ENCODE peak calls at places on chromosomes 4 and X, in ten cellular contexts. O is stimulated activated CD4-positive, alpha-beta T cell treated with anti-CD3 and anti-CD28 coated beads, Interleukin-4, amount 100 ng/mL, for 48 hours; N is astrocyte; X is NCI-H1092; G is SK-MEL-5; K is natural killer cell; T is neural progenitor cell; H is nucleus accumbens; P is activated CD4-positive, CD25-positive, alpha-beta regulatory T cell; V is GM20000. A is an unnamed sample.

GRCh38 chr4:156718226-156718625 is 253.4 kb downstream of the PDGFC start:
- DNase-seq in O (no peak), N (peak), X (no peak), G (no peak), K (no peak), T (no peak), H (no peak), P (no peak), V (no peak), A (no peak)

GRCh38 chr4:8699479-8700145 is 107.0 kb downstream of the CPZ start:
- DNase-seq in O (no peak), N (no peak), X (no peak), G (no peak), K (no peak), T (no peak), H (no peak), P (no peak), V (no peak), A (no peak)

GRCh38 chrX:31546130-31546529 is 474.3 kb upstream of the FTHL17 start:
- DNase-seq in O (no peak), N (peak), X (no peak), G (no peak), K (no peak), T (no peak), H (no peak), P (no peak), V (no peak), A (no peak)

GRCh38 chr4:153257151-153257620 is 52.9 kb downstream of the TRIM2 start:
- DNase-seq in O (peak), N (peak), X (no peak), G (peak), K (no peak), T (peak), H (peak), P (peak), V (peak), A (peak)

GRCh38 chr4:137601924-137602323 is 69.6 kb upstream of the PCDH18 start:
- DNase-seq in O (no peak), N (peak), X (no peak), G (peak), K (no peak), T (no peak), H (no peak), P (no peak), V (no peak), A (no peak)

GRCh38 chr4:182250446-182250845 is 7.2 kb downstream of the TENM3 start:
- DNase-seq in O (no peak), N (peak), X (no peak), G (no peak), K (no peak), T (no peak), H (no peak), P (no peak), V (no peak), A (no peak)

GRCh38 chr4:173121044-173121685 is 47.4 kb upstream of the GALNT7 start:
- DNase-seq in O (no peak), N (peak), X (no peak), G (no peak), K (no peak), T (peak), H (no peak), P (no peak), V (peak), A (peak)

GRCh38 chrX:129577473-129577872 is 37.4 kb downstream of the OCRL start:
- DNase-seq in O (no peak), N (peak), X (no peak), G (no peak), K (no peak), T (no peak), H (no peak), P (no peak), V (no peak), A (no peak)

GRCh38 chr4:80202190-80202711 is 4.9 kb downstream of the PRDM8 start:
- DNase-seq in O (peak), N (peak), X (peak), G (peak), K (peak), T (peak), H (no peak), P (peak), V (peak), A (no peak)

GRCh38 chr4:115360441-115360840 is 247.0 kb upstream of the NDST4 start:
- DNase-seq in O (no peak), N (peak), X (no peak), G (no peak), K (no peak), T (no peak), H (no peak), P (no peak), V (no peak), A (no peak)

GRCh38 chr4:185881427-185881826 is 69.4 kb upstream of the SORBS2 start:
- DNase-seq in O (no peak), N (no peak), X (no peak), G (no peak), K (no peak), T (no peak), H (no peak), P (no peak), V (no peak), A (no peak)

GRCh38 chr4:164937576-164938270 is 39.7 kb downstream of the TRIM61 start:
- DNase-seq in O (no peak), N (no peak), X (no peak), G (peak), K (no peak), T (peak), H (no peak), P (no peak), V (peak), A (no peak)

GRCh38 chr4:41281038-41281634 is 24.4 kb downstream of the UCHL1 start:
- DNase-seq in O (no peak), N (peak), X (peak), G (peak), K (no peak), T (peak), H (no peak), P (no peak), V (peak), A (no peak)

GRCh38 chr4:12084690-12085089 is 656.0 kb upstream of the HS3ST1 start:
- DNase-seq in O (no peak), N (no peak), X (no peak), G (no peak), K (no peak), T (no peak), H (no peak), P (no peak), V (no peak), A (no peak)

GRCh38 chr4:178712486-178712885 is 1270.2 kb upstream of the AGA start:
- DNase-seq in O (no peak), N (no peak), X (no peak), G (no peak), K (no peak), T (no peak), H (no peak), P (no peak), V (no peak), A (no peak)

GRCh38 chr4:79207281-79207680 is 118.6 kb downstream of the NAA11 start:
- DNase-seq in O (no peak), N (no peak), X (no peak), G (no peak), K (no peak), T (peak), H (no peak), P (no peak), V (no peak), A (no peak)

GRCh38 chr4:139889901-139890300 is 224.3 kb downstream of the MGST2 start:
- DNase-seq in O (no peak), N (no peak), X (no peak), G (no peak), K (no peak), T (no peak), H (no peak), P (no peak), V (no peak), A (no peak)

GRCh38 chr4:159012381-159012780 is 90.5 kb upstream of the RAPGEF2 start:
- DNase-seq in O (no peak), N (peak), X (no peak), G (no peak), K (no peak), T (no peak), H (no peak), P (no peak), V (no peak), A (no peak)

GRCh38 chr4:127686656-127687055 is 43.5 kb upstream of the SLC25A31 start:
- DNase-seq in O (no peak), N (peak), X (no peak), G (no peak), K (no peak), T (no peak), H (no peak), P (no peak), V (no peak), A (no peak)

GRCh38 chrX:151098996-151099395 is 77.4 kb upstream of the GPR50 start:
- DNase-seq in O (no peak), N (no peak), X (no peak), G (no peak), K (no peak), T (no peak), H (no peak), P (no peak), V (no peak), A (no peak)

GRCh38 chrX:38233891-38234807 is 13.5 kb upstream of the SRPX start:
- DNase-seq in O (no peak), N (peak), X (no peak), G (peak), K (no peak), T (no peak), H (no peak), P (no peak), V (no peak), A (no peak)

GRCh38 chrX:41723821-41724220 is at the start of gene GPR82:
- DNase-seq in O (no peak), N (no peak), X (no peak), G (no peak), K (no peak), T (no peak), H (no peak), P (no peak), V (no peak), A (no peak)

GRCh38 chr4:108954880-108955279 is 192.0 kb upstream of the ETNPPL start:
- DNase-seq in O (no peak), N (peak), X (no peak), G (no peak), K (no peak), T (no peak), H (no peak), P (no peak), V (no peak), A (no peak)

GRCh38 chr4:137922721-137923120 is 319.4 kb downstream of the SLC7A11 start:
- DNase-seq in O (no peak), N (no peak), X (no peak), G (no peak), K (no peak), T (no peak), H (no peak), P (no peak), V (no peak), A (no peak)

GRCh38 chr4:9931196-9931595 is 90.1 kb downstream of the SLC2A9 start:
- DNase-seq in O (no peak), N (no peak), X (no peak), G (no peak), K (no peak), T (no peak), H (no peak), P (no peak), V (no peak), A (no peak)

GRCh38 chr4:141501395-141501794 is 135.0 kb upstream of the IL15 start:
- DNase-seq in O (no peak), N (no peak), X (no peak), G (no peak), K (no peak), T (no peak), H (no peak), P (no peak), V (no peak), A (no peak)

GRCh38 chrX:150200820-150201287 is 162.3 kb upstream of the MAMLD1 start:
- DNase-seq in O (peak), N (peak), X (peak), G (peak), K (no peak), T (no peak), H (no peak), P (no peak), V (peak), A (peak)

GRCh38 chrX:154840856-154841255 is 6.4 kb upstream of the SMIM9 start:
- DNase-seq in O (no peak), N (peak), X (peak), G (peak), K (no peak), T (no peak), H (no peak), P (no peak), V (peak), A (no peak)

GRCh38 chrX:66200050-66200664 is 36.1 kb downstream of the HEPH start:
- DNase-seq in O (no peak), N (no peak), X (no peak), G (no peak), K (no peak), T (no peak), H (no peak), P (no peak), V (no peak), A (no peak)

GRCh38 chrX:72304877-72305276 is 837 bp downstream of the CITED1 start:
- DNase-seq in O (no peak), N (no peak), X (no peak), G (no peak), K (no peak), T (peak), H (no peak), P (no peak), V (no peak), A (no peak)

GRCh38 chr4:4492161-4492847 is 49.5 kb downstream of the STX18 start:
- DNase-seq in O (no peak), N (no peak), X (no peak), G (no peak), K (no peak), T (no peak), H (no peak), P (no peak), V (peak), A (peak)

GRCh38 chrX:11532291-11533075 is 133.2 kb downstream of the ARHGAP6 start:
- DNase-seq in O (no peak), N (no peak), X (no peak), G (peak), K (no peak), T (no peak), H (no peak), P (no peak), V (no peak), A (no peak)

GRCh38 chrX:1584237-1585011 is 7.0 kb upstream of the AKAP17A start:
- DNase-seq in O (no peak), N (no peak), X (no peak), G (no peak), K (no peak), T (no peak), H (no peak), P (no peak), V (no peak), A (no peak)

GRCh38 chr4:12203945-12204344 is 775.3 kb upstream of the HS3ST1 start:
- DNase-seq in O (no peak), N (no peak), X (no peak), G (no peak), K (no peak), T (no peak), H (no peak), P (no peak), V (no peak), A (no peak)

GRCh38 chrX:94058728-94059382 is 384.8 kb downstream of the FAM133A start:
- DNase-seq in O (no peak), N (no peak), X (no peak), G (peak), K (no peak), T (peak), H (no peak), P (no peak), V (peak), A (no peak)

GRCh38 chr4:3440011-3440410 is 1.8 kb upstream of the HGFAC start:
- DNase-seq in O (no peak), N (no peak), X (no peak), G (no peak), K (no peak), T (no peak), H (no peak), P (no peak), V (no peak), A (no peak)